ENCODE peak calls at places on chromosomes 16 and 17, in six cellular contexts. M, G, V, K, E and P are unnamed samples.
A peak's percentile ranks its signal among the peaks of the same experiment; 100 is the strongest.

GRCh38 chr16:1583180-1583579 is 28.7 kb downstream of the IFT140 start:
- DNase-seq in M (no peak), G (no peak), V (no peak), K (no peak), E (no peak), P (no peak)

GRCh38 chr16:68227183-68227793 is 8.6 kb downstream of the ESRP2 start:
- DNase-seq in M (no peak), G (no peak), V (no peak), K (no peak), E (no peak), P (peak; percentile 38)

GRCh38 chr16:54443352-54443751 is 156.8 kb upstream of the IRX3 start:
- DNase-seq in M (no peak), G (no peak), V (no peak), K (no peak), E (no peak), P (no peak)

GRCh38 chr17:47621293-47622178 is 28.2 kb upstream of the KPNB1 start:
- DNase-seq in M (peak; percentile 90), G (peak; percentile 97), V (peak; percentile 38), K (no peak), E (peak; percentile 91), P (peak; percentile 91)

GRCh38 chr16:55672471-55672870 is 16.7 kb downstream of the SLC6A2 start:
- DNase-seq in M (no peak), G (no peak), V (no peak), K (no peak), E (no peak), P (no peak)

GRCh38 chr16:12119562-12119961 is 143.0 kb downstream of the SNX29 start:
- DNase-seq in M (no peak), G (no peak), V (no peak), K (no peak), E (peak; percentile 25), P (peak; percentile 36)

GRCh38 chr17:36920032-36921000 is 17.0 kb upstream of the LHX1 start:
- DNase-seq in M (peak; percentile 53), G (peak; percentile 77), V (no peak), K (peak; percentile 63), E (peak; percentile 46), P (peak; percentile 39)

GRCh38 chr17:61580502-61580901 is 10.5 kb downstream of the NACA2 start:
- DNase-seq in M (no peak), G (no peak), V (no peak), K (no peak), E (no peak), P (no peak)

GRCh38 chr17:7177954-7178477 is 1.2 kb downstream of the ASGR1 start:
- DNase-seq in M (peak; percentile 78), G (peak; percentile 72), V (peak; percentile 18), K (peak; percentile 77), E (peak; percentile 71), P (peak; percentile 62)

GRCh38 chr17:76384222-76384986 is at the start of gene SPHK1:
- DNase-seq in M (peak; percentile 75), G (peak; percentile 84), V (peak; percentile 75), K (peak; percentile 83), E (peak; percentile 81), P (peak; percentile 78)

GRCh38 chr17:37259030-37259735 is 116.6 kb upstream of the C17orf78 start:
- DNase-seq in M (no peak), G (no peak), V (no peak), K (no peak), E (peak; percentile 76), P (peak; percentile 6)

GRCh38 chr17:64739316-64740058 is 77.4 kb upstream of the SMURF2 start:
- DNase-seq in M (peak; percentile 67), G (peak; percentile 34), V (no peak), K (no peak), E (peak; percentile 84), P (peak; percentile 95)

GRCh38 chr16:54366943-54367342 is 80.4 kb upstream of the IRX3 start:
- DNase-seq in M (no peak), G (no peak), V (no peak), K (no peak), E (no peak), P (no peak)

GRCh38 chr16:88045820-88046303 is 94.6 kb downstream of the BANP start:
- DNase-seq in M (no peak), G (no peak), V (no peak), K (no peak), E (no peak), P (no peak)

GRCh38 chr16:85402910-85403692 is 210.0 kb upstream of the GSE1 start:
- DNase-seq in M (no peak), G (peak; percentile 59), V (no peak), K (peak; percentile 59), E (peak; percentile 77), P (peak; percentile 70)

GRCh38 chr16:54493076-54493475 is 206.5 kb upstream of the IRX3 start:
- DNase-seq in M (no peak), G (no peak), V (no peak), K (no peak), E (no peak), P (peak; percentile 56)

GRCh38 chr16:58197314-58198012 is 443 bp downstream of the CSNK2A2 start:
- DNase-seq in M (no peak), G (peak; percentile 13), V (peak; percentile 1), K (peak; percentile 53), E (no peak), P (peak; percentile 8)

GRCh38 chr16:88770459-88771293 is 14.3 kb downstream of the PIEZO1 start:
- DNase-seq in M (peak; percentile 92), G (peak; percentile 92), V (peak; percentile 60), K (no peak), E (peak; percentile 87), P (peak; percentile 97)

GRCh38 chr16:57622361-57623250 is 5.8 kb upstream of the ADGRG1 start:
- DNase-seq in M (no peak), G (no peak), V (no peak), K (no peak), E (no peak), P (no peak)

GRCh38 chr17:44543213-44543904 is 13.9 kb upstream of the FZD2 start:
- DNase-seq in M (peak; percentile 95), G (peak; percentile 99), V (peak; percentile 82), K (peak; percentile 85), E (peak; percentile 96), P (peak; percentile 94)

DNA sequence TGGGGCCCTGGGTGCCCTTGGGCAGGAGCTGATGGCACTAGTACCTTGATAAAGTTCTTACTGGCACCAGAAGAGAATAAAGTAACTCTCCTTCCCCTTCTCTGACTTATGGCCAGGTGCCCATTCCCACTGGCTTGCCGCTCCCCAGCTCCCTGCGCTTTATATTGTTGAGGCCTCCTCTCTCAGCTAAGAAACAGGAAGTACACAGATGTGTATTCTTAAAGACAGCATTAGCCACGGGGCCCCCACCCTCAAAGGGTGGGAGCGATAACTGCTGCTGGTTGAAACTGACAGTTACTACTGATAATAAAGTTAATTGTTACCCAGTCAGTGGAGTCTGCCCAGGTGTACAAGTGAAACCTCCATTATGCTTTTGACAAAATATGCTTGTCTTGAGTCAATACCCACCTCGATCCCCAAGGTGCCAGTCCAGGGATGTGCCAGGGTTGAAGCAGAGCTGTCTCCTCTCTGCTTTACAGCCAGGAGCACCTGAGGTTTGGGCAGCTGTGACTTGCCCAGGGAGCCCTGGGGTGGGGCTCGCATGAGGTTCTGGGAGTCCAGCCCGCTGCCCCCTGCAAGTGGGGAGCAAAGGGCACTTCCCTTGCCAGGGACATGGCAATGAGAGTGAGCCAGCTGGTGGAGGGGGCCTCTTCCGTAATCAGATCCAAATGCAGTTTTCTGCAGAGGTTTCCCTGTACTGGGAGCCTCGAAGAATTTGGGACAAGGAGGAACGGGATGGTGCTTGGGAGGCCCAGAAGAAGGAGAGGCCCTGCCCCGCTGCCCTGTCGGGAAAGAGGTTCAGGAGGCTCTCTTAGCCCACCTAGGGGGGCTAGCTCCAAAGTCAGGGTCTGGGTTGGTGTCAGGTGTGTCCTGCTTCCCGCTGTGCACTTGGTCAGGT is 5.4 kb upstream of the CLDN9 start:
- DNase-seq in M (peak; percentile 75), G (peak; percentile 47), V (no peak), K (no peak), E (no peak), P (no peak)
- H2BK5ac ChIP-seq in M (peak overlapping the region; percentile 11), G (peak overlapping the region; percentile 95), V (no peak overlapping the region), K (peak overlapping the region; percentile 100), E (no peak overlapping the region), P (no peak overlapping the region)

GRCh38 chr16:24887472-24887871 is 41.7 kb downstream of the SLC5A11 start:
- DNase-seq in M (no peak), G (no peak), V (no peak), K (no peak), E (no peak), P (no peak)

GRCh38 chr16:24896439-24896838 is 50.7 kb downstream of the SLC5A11 start:
- DNase-seq in M (no peak), G (no peak), V (no peak), K (no peak), E (no peak), P (no peak)

GRCh38 chr16:24890746-24891145 is 45.0 kb downstream of the SLC5A11 start:
- DNase-seq in M (no peak), G (no peak), V (no peak), K (no peak), E (no peak), P (no peak)
- H2BK5ac ChIP-seq in M (no peak overlapping the region), G (no peak overlapping the region), V (no peak overlapping the region), K (no peak overlapping the region), E (no peak overlapping the region), P (no peak overlapping the region)

GRCh38 chr17:57533684-57534305 is 211.3 kb downstream of the CCDC182 start:
- DNase-seq in M (no peak), G (no peak), V (no peak), K (no peak), E (no peak), P (no peak)

GRCh38 chr17:57536789-57537523 is 208.1 kb downstream of the CCDC182 start:
- DNase-seq in M (no peak), G (no peak), V (no peak), K (no peak), E (no peak), P (no peak)

GRCh38 chr17:57536289-57536688 is 208.8 kb downstream of the CCDC182 start:
- DNase-seq in M (no peak), G (peak; percentile 80), V (no peak), K (no peak), E (no peak), P (no peak)

GRCh38 chr17:57535652-57536018 is 209.5 kb downstream of the CCDC182 start:
- DNase-seq in M (no peak), G (no peak), V (no peak), K (no peak), E (no peak), P (no peak)

GRCh38 chr17:57534863-57535651 is 210.0 kb downstream of the CCDC182 start:
- DNase-seq in M (no peak), G (peak; percentile 59), V (no peak), K (no peak), E (no peak), P (peak; percentile 40)
- H2BK5ac ChIP-seq in M (no peak overlapping the region), G (no peak overlapping the region), V (no peak overlapping the region), K (no peak overlapping the region), E (no peak overlapping the region), P (no peak overlapping the region)

DNA sequence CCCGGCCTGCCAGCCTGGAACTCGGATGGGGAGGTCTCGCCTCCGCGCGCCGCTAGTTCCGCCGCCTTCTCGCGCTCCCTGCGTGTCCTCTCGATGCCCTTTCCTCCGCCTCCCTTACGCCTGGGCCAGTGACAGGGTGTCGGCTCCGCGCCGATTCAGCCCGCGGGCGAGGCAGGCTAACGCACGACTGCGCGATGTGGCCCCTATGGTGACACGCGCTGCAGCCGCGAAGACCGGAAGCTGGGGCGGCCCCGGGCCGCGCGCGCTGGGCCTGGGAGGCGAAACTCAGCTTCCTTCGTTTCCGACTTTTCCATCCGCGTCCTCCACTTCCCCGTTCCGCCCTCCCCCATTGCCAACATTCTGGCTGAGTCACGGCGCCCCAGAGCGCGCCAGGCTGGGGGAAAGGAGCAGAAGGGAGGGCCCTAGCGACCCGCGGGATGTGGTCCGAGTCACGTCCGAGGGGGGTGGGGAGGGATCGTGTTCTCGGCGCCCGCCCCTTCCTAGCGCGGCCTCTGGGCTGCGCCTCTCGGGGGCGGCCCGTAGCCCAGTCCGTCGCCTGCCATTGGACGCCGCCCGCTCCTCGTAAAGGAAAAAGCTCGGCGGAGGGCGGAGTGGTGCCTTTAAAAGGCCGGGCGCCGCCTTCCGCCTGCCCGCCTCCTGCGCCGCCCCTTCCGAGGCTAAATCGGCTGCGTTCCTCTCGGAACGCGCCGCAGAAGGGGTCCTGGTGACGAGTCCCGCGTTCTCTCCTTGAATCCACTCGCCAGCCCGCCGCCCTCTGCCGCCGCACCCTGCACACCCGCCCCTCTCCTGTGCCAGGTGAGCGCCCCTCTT is at the start of gene ALDOA:
- DNase-seq in M (peak; percentile 95), G (peak; percentile 99), V (peak; percentile 95), K (peak; percentile 92), E (peak; percentile 98), P (peak; percentile 99)
- H2BK5ac ChIP-seq in M (no peak within 1 kb of the TSS), G (peak within 1 kb of the TSS; percentile 100), V (peak within 1 kb of the TSS; percentile 90), K (peak within 1 kb of the TSS; percentile 100), E (peak within 1 kb of the TSS; percentile 99), P (peak within 1 kb of the TSS; percentile 93)